ENCODE peak calls at places on chromosomes 7 and 10, in nine cellular contexts. One of them, this sample, is unnamed.

GRCh38 chr7:130272456-130273080 is 5.9 kb downstream of the CPA2 start:
- DNase-seq in cardiac fibroblast: no peak
- DNase-seq in mammary epithelial cell: peak; percentile 82
- DNase-seq in A673: peak; percentile 38
- DNase-seq in left ventricle myocardium inferior: no peak
- DNase-seq in NB4: peak; percentile 46
- DNase-seq in astrocyte of the cerebellum: no peak
- DNase-seq in IMR-90: no peak
- DNase-seq in lower leg skin: no peak
- DNase-seq in this sample: no peak

GRCh38 chr10:80171248-80171660 is 34.1 kb downstream of the ANXA11 start:
- DNase-seq in left ventricle myocardium inferior: no peak
- DNase-seq in cardiac fibroblast: no peak
- DNase-seq in NB4: no peak
- DNase-seq in IMR-90: no peak
- DNase-seq in mammary epithelial cell: no peak
- DNase-seq in astrocyte of the cerebellum: no peak
- DNase-seq in A673: no peak
- DNase-seq in lower leg skin: no peak
- DNase-seq in this sample: no peak

GRCh38 chr10:65143723-65144122 is 1622.5 kb downstream of the REEP3 start:
- DNase-seq in left ventricle myocardium inferior: no peak
- DNase-seq in astrocyte of the cerebellum: no peak
- DNase-seq in A673: no peak
- DNase-seq in NB4: no peak
- DNase-seq in lower leg skin: no peak
- DNase-seq in cardiac fibroblast: no peak
- DNase-seq in mammary epithelial cell: no peak
- DNase-seq in IMR-90: no peak
- DNase-seq in this sample: no peak

GRCh38 chr7:44291733-44292395 is 33.5 kb downstream of the CAMK2B start:
- DNase-seq in NB4: no peak
- DNase-seq in astrocyte of the cerebellum: no peak
- DNase-seq in left ventricle myocardium inferior: no peak
- DNase-seq in A673: no peak
- DNase-seq in cardiac fibroblast: peak; percentile 53
- DNase-seq in IMR-90: no peak
- DNase-seq in lower leg skin: peak; percentile 42
- DNase-seq in mammary epithelial cell: no peak
- DNase-seq in this sample: no peak

GRCh38 chr10:131905603-131906268 is 4.9 kb downstream of the PPP2R2D start:
- DNase-seq in mammary epithelial cell: no peak
- DNase-seq in A673: no peak
- DNase-seq in left ventricle myocardium inferior: no peak
- DNase-seq in astrocyte of the cerebellum: no peak
- DNase-seq in lower leg skin: no peak
- DNase-seq in IMR-90: no peak
- DNase-seq in cardiac fibroblast: no peak
- DNase-seq in NB4: no peak
- DNase-seq in this sample: no peak

GRCh38 chr10:100792544-100792943 is 47.2 kb downstream of the PAX2 start:
- DNase-seq in A673: no peak
- DNase-seq in IMR-90: no peak
- DNase-seq in astrocyte of the cerebellum: no peak
- DNase-seq in lower leg skin: no peak
- DNase-seq in cardiac fibroblast: no peak
- DNase-seq in NB4: no peak
- DNase-seq in left ventricle myocardium inferior: no peak
- DNase-seq in mammary epithelial cell: no peak
- DNase-seq in this sample: no peak

GRCh38 chr10:79221110-79222051 is 125.9 kb upstream of the PPIF start:
- DNase-seq in NB4: no peak
- DNase-seq in cardiac fibroblast: peak; percentile 92
- DNase-seq in A673: no peak
- DNase-seq in astrocyte of the cerebellum: peak; percentile 64
- DNase-seq in IMR-90: peak; percentile 95
- DNase-seq in mammary epithelial cell: no peak
- DNase-seq in lower leg skin: no peak
- DNase-seq in left ventricle myocardium inferior: peak; percentile 83
- DNase-seq in this sample: no peak

GRCh38 chr7:147759327-147759943 is 831.1 kb upstream of the C7orf33 start:
- DNase-seq in mammary epithelial cell: no peak
- DNase-seq in left ventricle myocardium inferior: no peak
- DNase-seq in cardiac fibroblast: no peak
- DNase-seq in lower leg skin: no peak
- DNase-seq in IMR-90: no peak
- DNase-seq in A673: no peak
- DNase-seq in astrocyte of the cerebellum: no peak
- DNase-seq in NB4: no peak
- DNase-seq in this sample: no peak

GRCh38 chr10:593421-593820 is 96.0 kb downstream of the DIP2C start:
- DNase-seq in lower leg skin: peak; percentile 67
- DNase-seq in IMR-90: no peak
- DNase-seq in left ventricle myocardium inferior: no peak
- DNase-seq in A673: no peak
- DNase-seq in astrocyte of the cerebellum: no peak
- DNase-seq in NB4: no peak
- DNase-seq in mammary epithelial cell: no peak
- DNase-seq in cardiac fibroblast: no peak
- DNase-seq in this sample: no peak

GRCh38 chr10:107546986-107547385 is 382.5 kb upstream of the SORCS1 start:
- DNase-seq in cardiac fibroblast: no peak
- DNase-seq in NB4: no peak
- DNase-seq in lower leg skin: no peak
- DNase-seq in mammary epithelial cell: no peak
- DNase-seq in left ventricle myocardium inferior: no peak
- DNase-seq in IMR-90: no peak
- DNase-seq in astrocyte of the cerebellum: no peak
- DNase-seq in A673: no peak
- DNase-seq in this sample: no peak

GRCh38 chr10:116602648-116603400 is 12.1 kb downstream of the PNLIPRP1 start:
- DNase-seq in NB4: no peak
- DNase-seq in astrocyte of the cerebellum: no peak
- DNase-seq in A673: no peak
- DNase-seq in cardiac fibroblast: no peak
- DNase-seq in lower leg skin: no peak
- DNase-seq in IMR-90: no peak
- DNase-seq in mammary epithelial cell: no peak
- DNase-seq in left ventricle myocardium inferior: no peak
- DNase-seq in this sample: no peak

GRCh38 chr10:17025444-17026295 is 103.9 kb downstream of the CUBN start:
- DNase-seq in astrocyte of the cerebellum: peak; percentile 86
- DNase-seq in IMR-90: peak; percentile 99
- DNase-seq in NB4: peak; percentile 46
- DNase-seq in cardiac fibroblast: peak; percentile 96
- DNase-seq in mammary epithelial cell: peak; percentile 98
- DNase-seq in lower leg skin: no peak
- DNase-seq in left ventricle myocardium inferior: no peak
- DNase-seq in A673: peak; percentile 66
- DNase-seq in this sample: no peak

GRCh38 chr10:57694956-57695605 is 572.6 kb downstream of the IPMK start:
- DNase-seq in NB4: no peak
- DNase-seq in mammary epithelial cell: peak; percentile 14
- DNase-seq in left ventricle myocardium inferior: no peak
- DNase-seq in IMR-90: peak; percentile 26
- DNase-seq in A673: no peak
- DNase-seq in lower leg skin: no peak
- DNase-seq in cardiac fibroblast: no peak
- DNase-seq in astrocyte of the cerebellum: no peak
- DNase-seq in this sample: no peak

GRCh38 chr7:82677064-82677463 is 233.5 kb upstream of the CACNA2D1 start:
- DNase-seq in lower leg skin: no peak
- DNase-seq in IMR-90: no peak
- DNase-seq in cardiac fibroblast: no peak
- DNase-seq in NB4: no peak
- DNase-seq in A673: no peak
- DNase-seq in astrocyte of the cerebellum: no peak
- DNase-seq in left ventricle myocardium inferior: no peak
- DNase-seq in mammary epithelial cell: no peak
- DNase-seq in this sample: no peak

GRCh38 chr7:146554568-146554967 is 438.0 kb downstream of the CNTNAP2 start:
- DNase-seq in cardiac fibroblast: no peak
- DNase-seq in IMR-90: no peak
- DNase-seq in A673: no peak
- DNase-seq in astrocyte of the cerebellum: no peak
- DNase-seq in mammary epithelial cell: no peak
- DNase-seq in left ventricle myocardium inferior: no peak
- DNase-seq in lower leg skin: no peak
- DNase-seq in NB4: no peak
- DNase-seq in this sample: no peak

GRCh38 chr10:70051878-70052277 is 768 bp upstream of the MACROH2A2 start:
- DNase-seq in IMR-90: no peak
- DNase-seq in cardiac fibroblast: no peak
- DNase-seq in A673: peak; percentile 39
- DNase-seq in astrocyte of the cerebellum: no peak
- DNase-seq in NB4: no peak
- DNase-seq in lower leg skin: no peak
- DNase-seq in mammary epithelial cell: no peak
- DNase-seq in left ventricle myocardium inferior: no peak
- DNase-seq in this sample: no peak
- H3K4me3 ChIP-seq in IMR-90: peak overlapping the region; percentile 74
- H3K4me3 ChIP-seq in cardiac fibroblast: no peak overlapping the region
- H3K4me3 ChIP-seq in A673: peak overlapping the region; percentile 87
- H3K4me3 ChIP-seq in astrocyte of the cerebellum: peak overlapping the region; percentile 87
- H3K4me3 ChIP-seq in NB4: no peak overlapping the region
- H3K4me3 ChIP-seq in lower leg skin: no peak overlapping the region
- H3K4me3 ChIP-seq in mammary epithelial cell: peak overlapping the region; percentile 70
- H3K4me3 ChIP-seq in left ventricle myocardium inferior: peak overlapping the region; percentile 83
- H3K4me3 ChIP-seq in this sample: peak overlapping the region; percentile 86

GRCh38 chr10:91558473-91558872 is 74.4 kb downstream of the PPP1R3C start:
- DNase-seq in A673: no peak
- DNase-seq in mammary epithelial cell: no peak
- DNase-seq in lower leg skin: no peak
- DNase-seq in NB4: no peak
- DNase-seq in cardiac fibroblast: no peak
- DNase-seq in left ventricle myocardium inferior: no peak
- DNase-seq in IMR-90: no peak
- DNase-seq in astrocyte of the cerebellum: no peak
- DNase-seq in this sample: no peak
- H3K4me3 ChIP-seq in A673: no peak overlapping the region
- H3K4me3 ChIP-seq in mammary epithelial cell: no peak overlapping the region
- H3K4me3 ChIP-seq in lower leg skin: no peak overlapping the region
- H3K4me3 ChIP-seq in NB4: no peak overlapping the region
- H3K4me3 ChIP-seq in cardiac fibroblast: no peak overlapping the region
- H3K4me3 ChIP-seq in left ventricle myocardium inferior: no peak overlapping the region
- H3K4me3 ChIP-seq in IMR-90: no peak overlapping the region
- H3K4me3 ChIP-seq in astrocyte of the cerebellum: no peak overlapping the region
- H3K4me3 ChIP-seq in this sample: no peak overlapping the region

GRCh38 chr10:69437321-69438259 is 13.7 kb upstream of the TSPAN15 start:
- DNase-seq in cardiac fibroblast: no peak
- DNase-seq in NB4: no peak
- DNase-seq in left ventricle myocardium inferior: no peak
- DNase-seq in lower leg skin: peak; percentile 75
- DNase-seq in mammary epithelial cell: no peak
- DNase-seq in A673: no peak
- DNase-seq in IMR-90: no peak
- DNase-seq in astrocyte of the cerebellum: no peak
- DNase-seq in this sample: no peak

GRCh38 chr10:69439350-69439739 is 11.9 kb upstream of the TSPAN15 start:
- DNase-seq in astrocyte of the cerebellum: no peak
- DNase-seq in mammary epithelial cell: peak; percentile 67
- DNase-seq in A673: no peak
- DNase-seq in IMR-90: no peak
- DNase-seq in lower leg skin: peak; percentile 86
- DNase-seq in cardiac fibroblast: peak; percentile 24
- DNase-seq in NB4: peak; percentile 39
- DNase-seq in left ventricle myocardium inferior: no peak
- DNase-seq in this sample: no peak

GRCh38 chr10:69435966-69436520 is 15.2 kb upstream of the TSPAN15 start:
- DNase-seq in NB4: no peak
- DNase-seq in A673: no peak
- DNase-seq in lower leg skin: peak; percentile 80
- DNase-seq in IMR-90: no peak
- DNase-seq in mammary epithelial cell: no peak
- DNase-seq in left ventricle myocardium inferior: no peak
- DNase-seq in astrocyte of the cerebellum: no peak
- DNase-seq in cardiac fibroblast: no peak
- DNase-seq in this sample: no peak

GRCh38 chr10:69439813-69440506 is 11.3 kb upstream of the TSPAN15 start:
- DNase-seq in NB4: peak; percentile 94
- DNase-seq in IMR-90: no peak
- DNase-seq in A673: no peak
- DNase-seq in mammary epithelial cell: peak; percentile 53
- DNase-seq in left ventricle myocardium inferior: no peak
- DNase-seq in lower leg skin: peak; percentile 77
- DNase-seq in cardiac fibroblast: peak; percentile 74
- DNase-seq in astrocyte of the cerebellum: no peak
- DNase-seq in this sample: no peak

DNA sequence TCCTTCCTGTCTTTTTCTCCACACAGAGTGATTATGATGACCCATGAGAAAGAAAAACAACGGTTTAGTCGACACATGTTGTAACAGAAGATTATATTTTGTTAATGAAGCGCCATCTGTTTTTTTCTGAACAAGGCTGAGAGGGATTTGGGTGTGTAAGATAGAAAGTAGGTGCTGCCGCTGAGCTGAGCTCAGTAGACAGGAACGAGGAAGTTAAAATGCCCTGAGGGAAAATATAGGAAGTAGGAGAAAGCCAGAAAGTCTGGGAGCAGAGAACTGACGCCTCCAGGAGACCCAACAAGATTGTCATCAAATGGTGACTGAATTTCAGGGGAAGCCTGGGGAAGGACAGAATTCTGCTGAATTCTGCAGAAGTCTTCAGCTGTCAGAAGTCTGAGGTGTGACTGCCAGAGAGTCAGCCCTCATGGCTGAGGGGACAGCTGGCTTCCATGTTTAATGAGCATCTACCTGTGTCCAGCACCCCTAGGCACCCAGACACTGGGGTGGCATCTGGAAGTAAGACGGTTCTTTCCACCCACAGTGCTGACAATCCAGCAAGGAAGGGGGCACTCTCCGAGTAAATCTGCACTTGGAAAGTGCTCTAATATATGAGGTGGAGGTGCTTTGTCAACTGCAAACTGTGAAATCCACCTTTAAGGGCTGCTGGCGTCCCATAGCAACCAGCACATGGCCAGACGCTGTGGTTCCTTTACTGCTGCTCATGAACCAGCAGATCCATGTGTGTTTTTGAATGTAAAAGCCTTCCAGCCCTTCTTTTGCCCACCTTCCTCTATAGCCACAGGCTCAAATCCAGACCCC is 12.5 kb upstream of the TSPAN15 start:
- DNase-seq in A673: no peak
- DNase-seq in IMR-90: peak; percentile 16
- DNase-seq in lower leg skin: peak; percentile 70
- DNase-seq in astrocyte of the cerebellum: no peak
- DNase-seq in NB4: peak; percentile 50
- DNase-seq in cardiac fibroblast: peak; percentile 51
- DNase-seq in left ventricle myocardium inferior: no peak
- DNase-seq in mammary epithelial cell: peak; percentile 74
- DNase-seq in this sample: no peak
- H3K4me3 ChIP-seq in A673: no peak overlapping the region
- H3K4me3 ChIP-seq in IMR-90: no peak overlapping the region
- H3K4me3 ChIP-seq in lower leg skin: no peak overlapping the region
- H3K4me3 ChIP-seq in astrocyte of the cerebellum: no peak overlapping the region
- H3K4me3 ChIP-seq in NB4: no peak overlapping the region
- H3K4me3 ChIP-seq in cardiac fibroblast: no peak overlapping the region
- H3K4me3 ChIP-seq in left ventricle myocardium inferior: no peak overlapping the region
- H3K4me3 ChIP-seq in mammary epithelial cell: no peak overlapping the region
- H3K4me3 ChIP-seq in this sample: no peak overlapping the region

DNA sequence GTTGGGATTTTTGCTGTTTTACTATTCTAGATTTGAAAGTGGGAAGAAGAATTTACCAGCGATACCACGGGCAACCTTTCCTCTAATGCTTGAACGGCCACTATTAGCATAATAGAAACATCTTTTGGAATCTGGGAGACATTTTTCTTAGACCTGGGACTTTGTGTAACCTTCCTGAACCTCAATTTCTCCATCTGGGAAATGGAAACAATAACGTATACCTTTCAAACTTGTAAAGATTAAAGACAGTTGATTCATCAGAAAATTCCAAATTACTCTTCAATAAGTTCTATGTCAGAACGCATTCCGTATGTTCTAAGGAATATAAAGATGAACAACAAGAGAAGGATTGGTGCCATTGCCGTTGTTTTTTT is 453 bp upstream of the RNLS start:
- DNase-seq in mammary epithelial cell: no peak
- DNase-seq in lower leg skin: no peak
- DNase-seq in NB4: no peak
- DNase-seq in IMR-90: no peak
- DNase-seq in cardiac fibroblast: no peak
- DNase-seq in astrocyte of the cerebellum: no peak
- DNase-seq in left ventricle myocardium inferior: no peak
- DNase-seq in A673: no peak
- DNase-seq in this sample: no peak
- H3K4me3 ChIP-seq in mammary epithelial cell: peak overlapping the region; percentile 58
- H3K4me3 ChIP-seq in lower leg skin: peak overlapping the region; percentile 65
- H3K4me3 ChIP-seq in NB4: peak overlapping the region; percentile 68
- H3K4me3 ChIP-seq in IMR-90: peak overlapping the region; percentile 59
- H3K4me3 ChIP-seq in cardiac fibroblast: peak overlapping the region; percentile 53
- H3K4me3 ChIP-seq in astrocyte of the cerebellum: peak overlapping the region; percentile 51
- H3K4me3 ChIP-seq in left ventricle myocardium inferior: peak overlapping the region; percentile 86
- H3K4me3 ChIP-seq in A673: peak overlapping the region; percentile 62
- H3K4me3 ChIP-seq in this sample: no peak overlapping the region

This sample was measured in neuronal stem cell.